ENCODE peak calls at places on chromosome 4, in five cellular contexts. J, I, V, X and D are unnamed samples.

GRCh38 chr4:16289872-16290554 is 63.7 kb upstream of the TAPT1 start:
- DNase-seq in V (no peak), X (peak; percentile 44), J (peak; percentile 7), I (peak; percentile 69), D (no peak)

GRCh38 chr4:23877758-23878229 is 12.1 kb downstream of the PPARGC1A start:
- DNase-seq in I (no peak), X (no peak), J (no peak), V (no peak), D (no peak)

GRCh38 chr4:20416800-20417199 is 165.1 kb downstream of the SLIT2 start:
- DNase-seq in X (no peak), I (no peak), J (no peak), V (no peak), D (no peak)

GRCh38 chr4:153036931-153037330 is 100.8 kb downstream of the FHDC1 start:
- DNase-seq in I (no peak), X (no peak), J (no peak), V (no peak), D (no peak)

GRCh38 chr4:18850763-18851331 is 829.3 kb upstream of the LCORL start:
- DNase-seq in J (no peak), V (no peak), I (no peak), X (no peak), D (no peak)

GRCh38 chr4:6352031-6352763 is 82.5 kb downstream of the WFS1 start:
- DNase-seq in J (no peak), I (no peak), X (no peak), V (no peak), D (no peak)

GRCh38 chr4:182486895-182487294 is 243.7 kb downstream of the TENM3 start:
- DNase-seq in J (no peak), I (peak; percentile 19), V (no peak), X (no peak), D (no peak)

GRCh38 chr4:114386637-114387233 is 211.9 kb upstream of the UGT8 start:
- DNase-seq in V (peak; percentile 5), X (peak; percentile 21), J (peak; percentile 38), I (peak; percentile 46), D (no peak)

GRCh38 chr4:74181225-74181624 is 23.3 kb downstream of the MTHFD2L start:
- DNase-seq in V (no peak), I (no peak), X (no peak), J (no peak), D (no peak)

GRCh38 chr4:76998251-76998901 is 48.8 kb downstream of the SEPTIN11 start:
- DNase-seq in J (no peak), X (no peak), V (no peak), I (no peak), D (no peak)

GRCh38 chr4:183197140-183197539 is 98.1 kb downstream of the WWC2 start:
- DNase-seq in X (no peak), V (no peak), I (no peak), J (no peak), D (no peak)

GRCh38 chr4:89196745-89197144 is 85.4 kb downstream of the TIGD2 start:
- DNase-seq in X (no peak), J (no peak), V (no peak), I (peak; percentile 18), D (no peak)

GRCh38 chr4:78710536-78710935 is 65.6 kb upstream of the BMP2K start:
- DNase-seq in V (no peak), J (peak; percentile 7), I (no peak), X (no peak), D (no peak)

GRCh38 chr4:116930329-116930728 is 155.0 kb downstream of the TRAM1L1 start:
- DNase-seq in X (no peak), I (no peak), V (no peak), J (no peak), D (no peak)

GRCh38 chr4:46444318-46444717 is 54.4 kb upstream of the GABRA2 start:
- DNase-seq in J (no peak), X (no peak), V (no peak), I (no peak), D (no peak)

GRCh38 chr4:119517361-119518229 is 111.0 kb downstream of the PDE5A start:
- DNase-seq in X (no peak), I (no peak), V (no peak), J (no peak), D (no peak)

GRCh38 chr4:122152699-122153328 is 683 bp downstream of the BLTP1 start:
- DNase-seq in J (no peak), I (peak; percentile 55), X (peak; percentile 10), V (no peak), D (peak; percentile 43)

GRCh38 chr4:146224331-146224966 is 10.1 kb downstream of the REELD1 start:
- DNase-seq in X (no peak), V (no peak), I (no peak), J (no peak), D (no peak)

GRCh38 chr4:66465111-66465510 is 794.8 kb upstream of the EPHA5 start:
- DNase-seq in X (no peak), J (no peak), V (no peak), I (no peak), D (no peak)

GRCh38 chr4:5374994-5375393 is 323.7 kb downstream of the STK32B start:
- DNase-seq in J (no peak), I (no peak), X (no peak), V (no peak), D (no peak)

GRCh38 chr4:17584502-17585213 is 7.7 kb downstream of the LAP3 start:
- DNase-seq in V (no peak), J (no peak), I (peak; percentile 36), X (no peak), D (no peak)

GRCh38 chr4:34183916-34184315 is 2060.4 kb downstream of the ARAP2 start:
- DNase-seq in J (no peak), X (no peak), I (no peak), V (no peak), D (no peak)

GRCh38 chr4:64394469-64394868 is 14.8 kb downstream of the TECRL start:
- DNase-seq in I (no peak), J (no peak), V (no peak), X (no peak), D (no peak)

GRCh38 chr4:100177855-100178254 is 12.4 kb downstream of the DDIT4L start:
- DNase-seq in V (no peak), J (no peak), I (no peak), X (no peak), D (no peak)

GRCh38 chr4:98290511-98290910 is 29.3 kb downstream of the RAP1GDS1 start:
- DNase-seq in V (no peak), J (no peak), I (no peak), X (no peak), D (no peak)

GRCh38 chr4:5988086-5988845 is 30.0 kb downstream of the C4orf50 start:
- DNase-seq in I (no peak), V (no peak), X (no peak), J (no peak), D (no peak)

GRCh38 chr4:41957634-41958033 is 22.4 kb downstream of the TMEM33 start:
- DNase-seq in J (peak; percentile 24), V (peak; percentile 20), X (no peak), I (peak; percentile 82), D (no peak)

GRCh38 chr4:176653406-176654220 is 139.1 kb downstream of the VEGFC start:
- DNase-seq in X (no peak), J (no peak), V (no peak), I (no peak), D (no peak)

GRCh38 chr4:124028172-124028571 is 631.6 kb downstream of the SPRY1 start:
- DNase-seq in J (no peak), V (no peak), X (no peak), I (no peak), D (no peak)

GRCh38 chr4:183142566-183143545 is 43.8 kb downstream of the WWC2 start:
- DNase-seq in V (no peak), I (no peak), X (peak; percentile 46), J (no peak), D (no peak)

GRCh38 chr4:8451440-8452182 is 11.0 kb downstream of the TRMT44 start:
- DNase-seq in X (no peak), V (no peak), J (no peak), I (no peak), D (no peak)

GRCh38 chr4:9996319-9997110 is 24.8 kb downstream of the SLC2A9 start:
- DNase-seq in X (no peak), J (no peak), V (no peak), I (no peak), D (no peak)

DNA sequence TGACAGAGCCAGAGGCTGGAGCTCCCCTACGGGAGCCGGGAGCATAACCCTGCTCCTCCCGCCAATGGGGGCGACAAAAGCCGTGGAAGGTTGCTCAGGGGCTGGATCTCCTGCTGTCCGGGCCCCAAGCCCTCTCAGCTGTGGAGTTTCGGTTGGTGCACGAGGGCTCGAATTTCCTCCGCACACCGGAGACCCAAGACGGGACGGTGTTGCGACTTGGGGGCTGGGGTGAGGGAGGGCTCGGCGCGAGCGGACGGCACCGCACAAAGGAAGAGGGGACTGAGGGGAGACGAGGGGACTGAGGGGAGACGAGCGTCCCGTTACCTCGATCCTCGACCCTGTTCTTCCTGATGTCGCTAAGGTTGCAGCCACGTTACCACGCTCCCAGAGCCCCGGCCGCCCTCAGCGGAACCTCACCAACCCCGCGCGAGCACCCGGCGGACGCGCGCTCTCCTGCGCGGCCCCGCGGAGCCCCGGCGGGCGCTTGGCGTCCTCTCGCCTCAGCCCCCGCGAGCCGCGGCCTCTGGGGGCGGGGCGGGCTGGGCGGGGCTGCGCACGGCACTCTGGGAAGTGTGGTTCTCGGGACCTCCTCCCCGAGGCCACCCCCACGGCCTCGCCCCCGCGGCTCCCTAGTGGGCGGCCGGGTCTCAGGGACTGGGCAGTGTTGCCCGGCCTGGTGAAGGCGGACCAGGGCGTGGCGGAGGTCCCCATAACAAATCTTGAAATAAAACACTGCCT is at the start of gene KLHL8:
- DNase-seq in J (peak; percentile 49), I (peak; percentile 88), V (peak; percentile 40), X (peak; percentile 63), D (peak; percentile 80)
- TF ChIP-seq CTCF in J (peak; percentile 2), I (peak; percentile 21), V (peak; percentile 17), X (no peak), D (peak; percentile 16)

DNA sequence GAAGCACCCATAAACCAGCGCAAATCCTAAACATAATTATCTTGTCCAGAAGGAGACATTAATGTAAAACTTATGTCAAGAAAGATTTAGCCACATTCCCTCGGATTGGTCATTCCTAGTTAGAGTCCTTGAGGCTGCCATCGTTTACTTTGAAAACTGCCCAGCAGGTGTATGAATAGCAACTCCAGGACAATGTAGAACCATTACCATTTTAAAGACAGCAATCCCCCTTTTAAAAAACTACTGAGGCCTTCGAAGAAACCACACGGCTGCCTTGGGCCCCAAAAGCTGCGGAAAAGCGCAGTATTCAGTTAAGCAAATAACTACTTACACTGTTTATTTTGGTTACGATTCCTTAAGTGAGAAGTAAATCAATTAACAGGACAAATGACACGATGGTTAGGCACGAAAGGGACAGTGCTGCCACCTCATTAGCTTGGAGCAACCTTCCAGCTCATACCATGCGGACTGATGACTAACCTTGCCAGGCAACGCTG is 814 bp upstream of the SGMS2 start:
- DNase-seq in I (peak; percentile 77), V (no peak), X (no peak), J (peak; percentile 70), D (no peak)
- H3K27me3 ChIP-seq in I (peaks cover 100% of the 10 kb centered on the region), V (peaks cover 5% of the 10 kb centered on the region), X (no peaks in the 10 kb centered on the region), J (no peaks in the 10 kb centered on the region), D (no peaks in the 10 kb centered on the region)

GRCh38 chr4:22237155-22237751 is 278.6 kb downstream of the ADGRA3 start:
- DNase-seq in X (no peak), J (peak; percentile 29), I (peak; percentile 91), V (no peak), D (peak; percentile 29)
- H3K4me3 ChIP-seq in X (no peak overlapping the region), J (no peak overlapping the region), I (no peak overlapping the region), V (no peak overlapping the region), D (no peak overlapping the region)

GRCh38 chr4:30721353-30722091 is 1.4 kb downstream of the PCDH7 start:
- DNase-seq in J (no peak), V (no peak), I (peak; percentile 52), X (no peak), D (no peak)
- TF ChIP-seq CTCF in J (no peak), V (no peak), I (peak; percentile 49), X (peak; percentile 54), D (peak; percentile 44)

GRCh38 chr4:150974251-150974640 is 40.8 kb downstream of the LRBA start:
- DNase-seq in X (no peak), V (no peak), I (no peak), J (no peak), D (no peak)
- H3K27me3 ChIP-seq in X (no peaks in the 10 kb centered on the region), V (no peaks in the 10 kb centered on the region), I (no peaks in the 10 kb centered on the region), J (no peaks in the 10 kb centered on the region), D (no peaks in the 10 kb centered on the region)